ENCODE peak calls at places on chromosomes 12 and 14, in five cellular contexts. N is HepG2, Q is GM23338, B is K562, H is HCT116. K is an unnamed sample.

GRCh38 chr12:14900521-14901227 is 15.0 kb upstream of the MGP start:
- DNase-seq in B (no peak), H (no peak), N (no peak), Q (no peak), K (no peak)

GRCh38 chr12:64273527-64274403 is 51.7 kb upstream of the KICS2 start:
- DNase-seq in Q (peak; percentile 82), N (peak; percentile 6), B (peak; percentile 11), H (peak; percentile 53), K (no peak)

GRCh38 chr14:92938235-92938875 is 15.4 kb downstream of the CHGA start:
- DNase-seq in N (no peak), H (no peak), B (no peak), Q (peak; percentile 41), K (no peak)

GRCh38 chr12:52354197-52354596 is 13.1 kb downstream of the KRT85 start:
- DNase-seq in N (no peak), Q (no peak), B (no peak), H (no peak), K (no peak)

GRCh38 chr14:79643132-79643531 is 568.2 kb downstream of the DIO2 start:
- DNase-seq in B (no peak), H (no peak), N (no peak), Q (no peak), K (no peak)

GRCh38 chr12:82530394-82530793 is 156.3 kb upstream of the TMTC2 start:
- DNase-seq in N (no peak), H (no peak), Q (no peak), B (no peak), K (no peak)

GRCh38 chr12:16359512-16360491 is 12.4 kb downstream of the MGST1 start:
- DNase-seq in B (peak; percentile 53), Q (peak; percentile 90), N (peak; percentile 56), H (peak; percentile 47), K (no peak)

GRCh38 chr12:26614217-26614616 is 218.8 kb downstream of the ITPR2 start:
- DNase-seq in N (no peak), H (peak; percentile 8), B (peak; percentile 21), Q (peak; percentile 71), K (no peak)

GRCh38 chr12:66244446-66244845 is 55.4 kb downstream of the IRAK3 start:
- DNase-seq in B (no peak), Q (no peak), H (no peak), N (no peak), K (no peak)

GRCh38 chr12:27907766-27908165 is 64.8 kb downstream of the PTHLH start:
- DNase-seq in H (no peak), Q (no peak), B (no peak), N (no peak), K (no peak)

GRCh38 chr12:18294889-18295288 is 33.6 kb downstream of the PIK3C2G start:
- DNase-seq in Q (no peak), H (no peak), B (no peak), N (no peak), K (no peak)

GRCh38 chr14:55688566-55688965 is 108.6 kb downstream of the KTN1 start:
- DNase-seq in Q (no peak), B (no peak), N (no peak), H (no peak), K (no peak)

GRCh38 chr14:41457393-41457792 is 149.3 kb upstream of the LRFN5 start:
- DNase-seq in H (no peak), Q (no peak), B (no peak), N (no peak), K (no peak)

GRCh38 chr12:122725452-122725851 is 5.2 kb downstream of the HCAR1 start:
- DNase-seq in H (no peak), B (no peak), Q (no peak), N (no peak), K (no peak)

GRCh38 chr12:1509703-1510395 is 84.5 kb downstream of the FBXL14 start:
- DNase-seq in Q (no peak), B (no peak), H (no peak), N (no peak), K (no peak)

GRCh38 chr12:27525373-27525772 is 1.4 kb downstream of the PPFIBP1 start:
- DNase-seq in B (no peak), N (no peak), H (no peak), Q (peak; percentile 85), K (no peak)

GRCh38 chr12:90331262-90331661 is 622.6 kb upstream of the ATP2B1 start:
- DNase-seq in B (no peak), H (no peak), Q (no peak), N (no peak), K (no peak)

GRCh38 chr12:112116232-112117060 is 7.9 kb upstream of the NAA25 start:
- DNase-seq in Q (peak; percentile 95), N (peak; percentile 83), H (peak; percentile 23), B (peak; percentile 74), K (no peak)

GRCh38 chr12:93571854-93572711 is at the start of gene SOCS2:
- DNase-seq in Q (peak; percentile 77), H (no peak), B (peak; percentile 59), N (no peak), K (no peak)

GRCh38 chr12:124294686-124295315 is at the start of gene RFLNA:
- DNase-seq in Q (peak; percentile 78), H (no peak), N (no peak), B (no peak), K (no peak)
- TF ChIP-seq EZH2 in Q (no peak), H (no peak), N (no peak), B (no peak), K (no peak)

GRCh38 chr14:95294834-95295599 is 24.7 kb downstream of the CLMN start:
- DNase-seq in H (peak; percentile 23), Q (no peak), N (peak; percentile 39), B (no peak), K (no peak)
- TF ChIP-seq REST in H (no peak), Q (no peak), N (no peak), B (no peak), K (no peak)

GRCh38 chr12:62194031-62194430 is 66.2 kb upstream of the USP15 start:
- DNase-seq in B (no peak), N (peak; percentile 51), Q (no peak), H (no peak), K (no peak)

GRCh38 chr12:62194616-62195015 is 65.6 kb upstream of the USP15 start:
- DNase-seq in H (no peak), Q (no peak), N (no peak), B (no peak), K (no peak)

GRCh38 chr12:62191747-62192485 is 68.3 kb upstream of the USP15 start:
- DNase-seq in N (no peak), Q (peak; percentile 49), H (no peak), B (no peak), K (no peak)

GRCh38 chr12:62190921-62191746 is 69.1 kb upstream of the USP15 start:
- DNase-seq in B (no peak), N (no peak), Q (peak; percentile 66), H (no peak), K (no peak)

GRCh38 chr12:62192486-62193250 is 67.5 kb upstream of the USP15 start:
- DNase-seq in H (peak; percentile 48), B (peak; percentile 50), Q (peak; percentile 93), N (peak; percentile 71), K (peak; percentile 20)
- TF ChIP-seq EZH2 in H (no peak), B (no peak), Q (peak; percentile 64), N (no peak), K (no peak)

GRCh38 chr12:118618695-118619094 is 242.3 kb downstream of the SUDS3 start:
- DNase-seq in Q (peak; percentile 27), H (no peak), B (no peak), N (no peak), K (no peak)

DNA sequence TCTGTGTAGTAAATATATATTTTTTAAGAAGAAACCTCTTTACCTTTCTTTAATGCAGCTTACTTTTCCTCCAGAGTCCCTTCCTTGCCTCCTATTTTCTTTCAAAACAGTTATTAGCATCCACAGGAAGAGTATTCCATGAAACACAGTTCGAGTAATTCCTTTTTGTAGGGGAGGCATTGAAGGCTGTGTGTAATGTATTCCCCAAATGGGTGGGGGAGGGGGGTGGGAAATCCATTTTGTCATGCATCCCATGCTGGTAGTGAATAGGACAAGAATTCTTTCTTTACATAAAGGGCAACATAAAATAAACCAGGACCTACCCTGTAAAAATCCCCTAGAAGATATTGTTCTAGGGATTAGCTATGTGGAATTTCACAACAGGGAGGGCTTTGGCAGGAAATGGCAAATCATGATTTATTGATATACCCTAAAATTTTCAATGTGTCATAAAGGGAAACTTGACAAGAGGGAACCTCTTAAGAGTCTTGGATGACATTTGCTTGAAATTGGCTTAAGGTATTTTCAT is 241.6 kb downstream of the SUDS3 start:
- DNase-seq in Q (peak; percentile 36), B (no peak), H (no peak), N (no peak), K (no peak)
- TF ChIP-seq REST in Q (no peak), B (no peak), H (no peak), N (no peak), K (no peak)

GRCh38 chr14:72610096-72610830 is 283.6 kb downstream of the DPF3 start:
- DNase-seq in N (no peak), H (no peak), Q (no peak), B (no peak), K (no peak)
- TF ChIP-seq EZH2 in N (no peak), H (no peak), Q (no peak), B (no peak), K (no peak)

GRCh38 chr14:76781648-76782051 is 20.4 kb downstream of the VASH1 start:
- DNase-seq in H (no peak), N (no peak), B (no peak), Q (no peak), K (no peak)

GRCh38 chr14:76780360-76780759 is 19.1 kb downstream of the VASH1 start:
- DNase-seq in H (no peak), B (no peak), Q (no peak), N (no peak), K (no peak)

GRCh38 chr14:76782115-76782884 is 21.0 kb downstream of the VASH1 start:
- DNase-seq in N (no peak), H (no peak), B (no peak), Q (no peak), K (no peak)

GRCh38 chr14:76780058-76780345 is 18.7 kb downstream of the VASH1 start:
- DNase-seq in H (no peak), Q (no peak), B (no peak), N (no peak), K (no peak)

DNA sequence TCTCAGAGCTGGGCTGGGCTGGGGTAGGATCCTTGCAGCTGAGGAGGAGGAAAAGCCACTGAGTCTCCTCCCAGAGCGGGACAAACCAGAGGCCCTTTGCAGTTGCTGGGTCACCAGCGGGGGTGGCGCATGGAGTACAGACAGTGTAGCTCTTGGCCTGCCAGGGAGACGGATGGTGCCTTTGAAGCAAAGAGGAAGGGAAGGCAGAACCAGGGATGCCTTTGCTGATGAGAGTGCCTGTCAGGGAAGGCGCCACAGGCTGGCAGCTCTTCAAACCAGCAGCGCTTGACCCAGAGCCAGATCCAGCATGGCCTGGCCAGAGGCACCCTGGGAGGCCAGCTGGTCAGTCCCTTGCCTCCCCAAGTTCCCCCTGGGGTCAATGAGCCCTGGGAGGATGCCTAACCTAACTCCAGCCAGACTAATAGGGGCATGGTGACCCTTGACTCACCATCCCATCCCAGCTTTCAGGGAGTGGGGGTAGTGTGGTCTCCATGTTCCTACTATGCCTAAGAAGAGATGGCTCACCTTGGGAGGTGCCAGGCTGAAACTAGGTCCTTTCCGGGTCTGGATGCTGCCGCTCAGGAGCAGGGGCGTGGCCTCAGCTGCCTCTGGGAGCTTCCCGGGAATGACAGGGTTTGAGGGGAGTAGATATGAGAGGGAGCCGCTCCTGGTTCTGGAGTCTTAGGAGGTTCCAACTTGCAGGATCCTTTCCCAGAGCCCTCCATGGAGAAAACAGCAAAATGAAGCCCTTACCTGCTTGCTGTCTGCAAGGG is 19.8 kb downstream of the VASH1 start:
- DNase-seq in N (no peak), Q (no peak), H (no peak), B (no peak), K (no peak)
- TF ChIP-seq REST in N (no peak), Q (no peak), H (no peak), B (no peak), K (no peak)

GRCh38 chr12:53737951-53738833 is 10.9 kb upstream of the CALCOCO1 start:
- DNase-seq in H (no peak), B (peak; percentile 68), N (no peak), Q (peak; percentile 83), K (no peak)
- TF ChIP-seq EZH2 in H (no peak), B (no peak), N (no peak), Q (peak; percentile 59), K (no peak)

K was measured in GM12878.